ENCODE peak calls at places on chromosome X, in ten cellular contexts. One of them, this sample, is unnamed.

GRCh38 chrX:68634649-68635227 is 12.7 kb upstream of the STARD8 start:
- DNase-seq in upper lobe of right lung: no peak
- DNase-seq in uterus: no peak
- DNase-seq in Caco-2: no peak
- DNase-seq in lower lobe of right lung: no peak
- DNase-seq in GM23248: peak; percentile 22
- DNase-seq in Karpas-422: no peak
- DNase-seq in lower leg skin: no peak
- DNase-seq in gastrocnemius medialis: no peak
- DNase-seq in tibial artery: no peak
- DNase-seq in this sample: no peak

GRCh38 chrX:133966199-133966598 is 19.2 kb downstream of the GPC3 start:
- DNase-seq in Caco-2: no peak
- DNase-seq in GM23248: no peak
- DNase-seq in lower leg skin: no peak
- DNase-seq in lower lobe of right lung: no peak
- DNase-seq in upper lobe of right lung: no peak
- DNase-seq in gastrocnemius medialis: no peak
- DNase-seq in uterus: no peak
- DNase-seq in tibial artery: no peak
- DNase-seq in Karpas-422: no peak
- DNase-seq in this sample: no peak

GRCh38 chrX:39895228-39896110 is 202.3 kb downstream of the BCOR start:
- DNase-seq in lower leg skin: no peak
- DNase-seq in tibial artery: no peak
- DNase-seq in Karpas-422: no peak
- DNase-seq in GM23248: peak; percentile 24
- DNase-seq in uterus: no peak
- DNase-seq in lower lobe of right lung: no peak
- DNase-seq in Caco-2: no peak
- DNase-seq in gastrocnemius medialis: no peak
- DNase-seq in upper lobe of right lung: no peak
- DNase-seq in this sample: no peak

GRCh38 chrX:66961665-66962064 is 322.8 kb upstream of the EDA2R start:
- DNase-seq in uterus: no peak
- DNase-seq in tibial artery: no peak
- DNase-seq in Caco-2: no peak
- DNase-seq in upper lobe of right lung: no peak
- DNase-seq in lower lobe of right lung: no peak
- DNase-seq in lower leg skin: no peak
- DNase-seq in Karpas-422: no peak
- DNase-seq in GM23248: no peak
- DNase-seq in gastrocnemius medialis: no peak
- DNase-seq in this sample: no peak

GRCh38 chrX:69024931-69025330 is 140.3 kb downstream of the PJA1 start:
- DNase-seq in tibial artery: peak; percentile 87
- DNase-seq in upper lobe of right lung: peak; percentile 79
- DNase-seq in uterus: peak; percentile 84
- DNase-seq in lower leg skin: peak; percentile 93
- DNase-seq in GM23248: peak; percentile 63
- DNase-seq in lower lobe of right lung: peak; percentile 77
- DNase-seq in Caco-2: no peak
- DNase-seq in Karpas-422: no peak
- DNase-seq in gastrocnemius medialis: peak; percentile 52
- DNase-seq in this sample: no peak

GRCh38 chrX:38929966-38930421 is 128.7 kb downstream of the MID1IP1 start:
- DNase-seq in lower lobe of right lung: no peak
- DNase-seq in lower leg skin: no peak
- DNase-seq in uterus: no peak
- DNase-seq in upper lobe of right lung: no peak
- DNase-seq in GM23248: peak; percentile 85
- DNase-seq in Caco-2: no peak
- DNase-seq in tibial artery: peak; percentile 72
- DNase-seq in gastrocnemius medialis: peak; percentile 54
- DNase-seq in Karpas-422: no peak
- DNase-seq in this sample: no peak

GRCh38 chrX:40897768-40898167 is 162.4 kb upstream of the MED14 start:
- DNase-seq in GM23248: no peak
- DNase-seq in lower leg skin: no peak
- DNase-seq in upper lobe of right lung: no peak
- DNase-seq in lower lobe of right lung: no peak
- DNase-seq in gastrocnemius medialis: no peak
- DNase-seq in uterus: no peak
- DNase-seq in Caco-2: no peak
- DNase-seq in Karpas-422: no peak
- DNase-seq in tibial artery: no peak
- DNase-seq in this sample: no peak

GRCh38 chrX:13257223-13258051 is 62.4 kb downstream of the ATXN3L start:
- DNase-seq in lower leg skin: no peak
- DNase-seq in lower lobe of right lung: no peak
- DNase-seq in Karpas-422: no peak
- DNase-seq in GM23248: no peak
- DNase-seq in tibial artery: no peak
- DNase-seq in upper lobe of right lung: no peak
- DNase-seq in gastrocnemius medialis: no peak
- DNase-seq in Caco-2: no peak
- DNase-seq in uterus: no peak
- DNase-seq in this sample: peak; percentile 45

GRCh38 chrX:11341274-11342256 is 48.4 kb downstream of the AMELX start:
- DNase-seq in Caco-2: no peak
- DNase-seq in GM23248: peak; percentile 89
- DNase-seq in uterus: peak; percentile 77
- DNase-seq in lower lobe of right lung: peak; percentile 63
- DNase-seq in tibial artery: peak; percentile 70
- DNase-seq in Karpas-422: no peak
- DNase-seq in upper lobe of right lung: peak; percentile 72
- DNase-seq in gastrocnemius medialis: peak; percentile 69
- DNase-seq in lower leg skin: peak; percentile 87
- DNase-seq in this sample: no peak

GRCh38 chrX:107547621-107548020 is 80.7 kb upstream of the PRPS1 start:
- DNase-seq in Karpas-422: no peak
- DNase-seq in uterus: no peak
- DNase-seq in upper lobe of right lung: no peak
- DNase-seq in Caco-2: no peak
- DNase-seq in gastrocnemius medialis: no peak
- DNase-seq in GM23248: no peak
- DNase-seq in tibial artery: no peak
- DNase-seq in lower lobe of right lung: no peak
- DNase-seq in lower leg skin: peak; percentile 56
- DNase-seq in this sample: no peak

GRCh38 chrX:554271-554670 is 76.3 kb upstream of the SHOX start:
- DNase-seq in tibial artery: no peak
- DNase-seq in Karpas-422: no peak
- DNase-seq in gastrocnemius medialis: no peak
- DNase-seq in Caco-2: peak; percentile 7
- DNase-seq in GM23248: no peak
- DNase-seq in upper lobe of right lung: no peak
- DNase-seq in lower lobe of right lung: no peak
- DNase-seq in uterus: no peak
- DNase-seq in lower leg skin: no peak
- DNase-seq in this sample: no peak

GRCh38 chrX:34586936-34587335 is 70.1 kb downstream of the TMEM47 start:
- DNase-seq in lower leg skin: no peak
- DNase-seq in uterus: no peak
- DNase-seq in Caco-2: no peak
- DNase-seq in tibial artery: no peak
- DNase-seq in upper lobe of right lung: no peak
- DNase-seq in gastrocnemius medialis: no peak
- DNase-seq in GM23248: no peak
- DNase-seq in lower lobe of right lung: no peak
- DNase-seq in Karpas-422: no peak
- DNase-seq in this sample: no peak

GRCh38 chrX:26845051-26845450 is 618.1 kb downstream of the PPP4R3C start:
- DNase-seq in lower leg skin: no peak
- DNase-seq in tibial artery: no peak
- DNase-seq in gastrocnemius medialis: no peak
- DNase-seq in uterus: no peak
- DNase-seq in upper lobe of right lung: no peak
- DNase-seq in GM23248: peak; percentile 70
- DNase-seq in lower lobe of right lung: no peak
- DNase-seq in Karpas-422: peak; percentile 28
- DNase-seq in Caco-2: no peak
- DNase-seq in this sample: no peak

GRCh38 chrX:150182176-150182575 is 180.9 kb upstream of the MAMLD1 start:
- DNase-seq in uterus: no peak
- DNase-seq in upper lobe of right lung: no peak
- DNase-seq in Karpas-422: no peak
- DNase-seq in tibial artery: no peak
- DNase-seq in lower lobe of right lung: no peak
- DNase-seq in gastrocnemius medialis: no peak
- DNase-seq in Caco-2: no peak
- DNase-seq in GM23248: peak; percentile 36
- DNase-seq in lower leg skin: no peak
- DNase-seq in this sample: no peak

GRCh38 chrX:129825746-129826505 is 17.8 kb downstream of the ZDHHC9 start:
- DNase-seq in lower leg skin: no peak
- DNase-seq in upper lobe of right lung: no peak
- DNase-seq in gastrocnemius medialis: no peak
- DNase-seq in GM23248: no peak
- DNase-seq in tibial artery: no peak
- DNase-seq in Caco-2: peak; percentile 34
- DNase-seq in lower lobe of right lung: no peak
- DNase-seq in Karpas-422: no peak
- DNase-seq in uterus: no peak
- DNase-seq in this sample: no peak

GRCh38 chrX:56812515-56813105 is 83.6 kb downstream of the NBDY start:
- DNase-seq in lower lobe of right lung: no peak
- DNase-seq in GM23248: peak; percentile 55
- DNase-seq in upper lobe of right lung: no peak
- DNase-seq in tibial artery: no peak
- DNase-seq in lower leg skin: peak; percentile 76
- DNase-seq in uterus: no peak
- DNase-seq in Karpas-422: no peak
- DNase-seq in gastrocnemius medialis: no peak
- DNase-seq in Caco-2: no peak
- DNase-seq in this sample: peak; percentile 41

GRCh38 chrX:149860445-149860844 is 20.5 kb upstream of the MAGEA8 start:
- DNase-seq in Karpas-422: no peak
- DNase-seq in tibial artery: no peak
- DNase-seq in gastrocnemius medialis: no peak
- DNase-seq in lower lobe of right lung: no peak
- DNase-seq in uterus: no peak
- DNase-seq in GM23248: no peak
- DNase-seq in lower leg skin: no peak
- DNase-seq in upper lobe of right lung: no peak
- DNase-seq in Caco-2: no peak
- DNase-seq in this sample: no peak

GRCh38 chrX:154918060-154918483 is 31.9 kb downstream of the F8A1 start:
- DNase-seq in Caco-2: peak; percentile 50
- DNase-seq in tibial artery: peak; percentile 63
- DNase-seq in upper lobe of right lung: no peak
- DNase-seq in uterus: peak; percentile 79
- DNase-seq in lower lobe of right lung: no peak
- DNase-seq in GM23248: peak; percentile 75
- DNase-seq in Karpas-422: peak; percentile 76
- DNase-seq in gastrocnemius medialis: peak; percentile 14
- DNase-seq in lower leg skin: no peak
- DNase-seq in this sample: peak; percentile 29
- H3K4me3 ChIP-seq in Caco-2: no peak overlapping the region
- H3K4me3 ChIP-seq in tibial artery: no peak overlapping the region
- H3K4me3 ChIP-seq in upper lobe of right lung: no peak overlapping the region
- H3K4me3 ChIP-seq in uterus: no peak overlapping the region
- H3K4me3 ChIP-seq in lower lobe of right lung: no peak overlapping the region
- H3K4me3 ChIP-seq in GM23248: peak overlapping the region; percentile 61
- H3K4me3 ChIP-seq in Karpas-422: peak overlapping the region; percentile 41
- H3K4me3 ChIP-seq in gastrocnemius medialis: peak overlapping the region; percentile 17
- H3K4me3 ChIP-seq in lower leg skin: no peak overlapping the region
- H3K4me3 ChIP-seq in this sample: peak overlapping the region; percentile 48

GRCh38 chrX:119676949-119677653 is 15.9 kb downstream of the SEPTIN6 start:
- DNase-seq in gastrocnemius medialis: no peak
- DNase-seq in upper lobe of right lung: no peak
- DNase-seq in tibial artery: no peak
- DNase-seq in Caco-2: no peak
- DNase-seq in lower lobe of right lung: no peak
- DNase-seq in lower leg skin: no peak
- DNase-seq in Karpas-422: no peak
- DNase-seq in GM23248: no peak
- DNase-seq in uterus: no peak
- DNase-seq in this sample: no peak
- H3K4me3 ChIP-seq in gastrocnemius medialis: no peak overlapping the region
- H3K4me3 ChIP-seq in upper lobe of right lung: no peak overlapping the region
- H3K4me3 ChIP-seq in tibial artery: no peak overlapping the region
- H3K4me3 ChIP-seq in Caco-2: no peak overlapping the region
- H3K4me3 ChIP-seq in lower lobe of right lung: no peak overlapping the region
- H3K4me3 ChIP-seq in lower leg skin: no peak overlapping the region
- H3K4me3 ChIP-seq in Karpas-422: no peak overlapping the region
- H3K4me3 ChIP-seq in GM23248: no peak overlapping the region
- H3K4me3 ChIP-seq in uterus: no peak overlapping the region
- H3K4me3 ChIP-seq in this sample: peak overlapping the region; percentile 27

DNA sequence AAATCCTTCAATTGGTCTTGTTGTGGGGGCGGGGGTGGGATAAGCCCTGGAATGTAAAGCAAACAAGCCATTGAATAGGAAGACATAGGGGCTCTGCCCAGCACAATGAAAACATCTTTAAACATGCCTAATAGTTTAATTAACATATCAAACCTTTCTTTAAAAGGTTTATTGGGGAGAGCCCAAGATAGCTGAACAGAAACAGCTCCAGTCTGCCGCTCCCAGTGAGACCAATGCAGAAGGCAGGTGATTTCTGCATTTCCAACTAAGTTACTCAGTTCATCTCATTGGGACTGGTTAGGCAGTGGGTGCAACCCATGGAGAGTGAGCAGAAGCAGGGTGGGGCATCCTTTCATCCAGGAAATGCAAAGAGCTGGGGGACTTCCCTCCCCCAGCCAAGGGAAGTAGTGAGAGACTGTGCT is 327.2 kb upstream of the CNKSR2 start:
- DNase-seq in lower leg skin: no peak
- DNase-seq in tibial artery: no peak
- DNase-seq in Caco-2: no peak
- DNase-seq in Karpas-422: no peak
- DNase-seq in uterus: no peak
- DNase-seq in gastrocnemius medialis: no peak
- DNase-seq in GM23248: no peak
- DNase-seq in upper lobe of right lung: no peak
- DNase-seq in lower lobe of right lung: no peak
- DNase-seq in this sample: no peak
- H3K4me3 ChIP-seq in lower leg skin: no peak overlapping the region
- H3K4me3 ChIP-seq in tibial artery: no peak overlapping the region
- H3K4me3 ChIP-seq in Caco-2: no peak overlapping the region
- H3K4me3 ChIP-seq in Karpas-422: no peak overlapping the region
- H3K4me3 ChIP-seq in uterus: no peak overlapping the region
- H3K4me3 ChIP-seq in gastrocnemius medialis: no peak overlapping the region
- H3K4me3 ChIP-seq in GM23248: no peak overlapping the region
- H3K4me3 ChIP-seq in upper lobe of right lung: no peak overlapping the region
- H3K4me3 ChIP-seq in lower lobe of right lung: no peak overlapping the region
- H3K4me3 ChIP-seq in this sample: no peak overlapping the region

DNA sequence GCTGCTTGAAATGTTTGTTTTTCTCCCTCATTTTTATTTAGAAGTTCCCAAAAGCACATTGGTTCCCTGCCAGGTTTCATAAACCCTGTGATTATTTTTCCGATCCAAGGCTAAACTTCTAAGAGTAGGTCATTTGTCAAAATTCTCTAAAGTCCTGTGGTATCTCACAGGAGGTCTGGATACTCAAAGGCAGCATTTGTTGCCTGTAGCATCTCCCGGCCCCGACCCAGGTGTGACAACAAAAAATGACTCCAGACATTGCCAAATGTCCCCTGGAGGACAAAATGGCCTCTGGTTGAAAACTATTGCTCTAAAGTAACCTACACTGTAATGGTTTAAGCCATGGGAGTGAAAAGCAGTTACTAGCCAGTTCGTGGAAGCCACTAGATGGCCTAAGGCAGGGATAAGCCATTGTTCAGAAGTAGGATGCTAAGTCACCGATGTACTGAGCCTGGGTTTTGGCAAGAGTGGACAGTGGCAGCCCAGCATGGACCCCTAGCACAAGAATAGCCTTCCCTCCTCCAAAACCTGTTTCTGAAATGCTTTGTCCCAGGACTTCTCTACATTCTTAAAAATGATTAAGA is 256.1 kb downstream of the THOC2 start:
- DNase-seq in Karpas-422: no peak
- DNase-seq in uterus: no peak
- DNase-seq in lower leg skin: no peak
- DNase-seq in lower lobe of right lung: no peak
- DNase-seq in upper lobe of right lung: no peak
- DNase-seq in Caco-2: no peak
- DNase-seq in tibial artery: no peak
- DNase-seq in gastrocnemius medialis: no peak
- DNase-seq in GM23248: no peak
- DNase-seq in this sample: no peak
- H3K4me3 ChIP-seq in Karpas-422: no peak overlapping the region
- H3K4me3 ChIP-seq in uterus: no peak overlapping the region
- H3K4me3 ChIP-seq in lower leg skin: no peak overlapping the region
- H3K4me3 ChIP-seq in lower lobe of right lung: no peak overlapping the region
- H3K4me3 ChIP-seq in upper lobe of right lung: no peak overlapping the region
- H3K4me3 ChIP-seq in Caco-2: no peak overlapping the region
- H3K4me3 ChIP-seq in tibial artery: no peak overlapping the region
- H3K4me3 ChIP-seq in gastrocnemius medialis: no peak overlapping the region
- H3K4me3 ChIP-seq in GM23248: no peak overlapping the region
- H3K4me3 ChIP-seq in this sample: no peak overlapping the region

This sample was measured in Jurkat, Clone E6-1.